ENCODE peak calls at places on chromosomes 16 and 17, in eight cellular contexts. R is Peyer's patch; E is ovary; N is uterus; B is effector memory CD4-positive, alpha-beta T cell; Y is keratinocyte; H is psoas muscle; G is GM23248. O is an unnamed sample.

GRCh38 chr17:12644623-12645022 is 21.1 kb upstream of the MYOCD start:
- DNase-seq in R (no peak), E (no peak), N (no peak), B (no peak), Y (no peak), H (no peak), G (no peak), O (no peak)

GRCh38 chr16:49980166-49980565 is 44.9 kb upstream of the CNEP1R1 start:
- DNase-seq in R (no peak), E (no peak), N (no peak), B (no peak), Y (no peak), H (no peak), G (no peak), O (no peak)

GRCh38 chr16:81610144-81610842 is 165.7 kb downstream of the CMIP start:
- DNase-seq in R (peak), E (peak), N (peak), B (no peak), Y (no peak), H (peak), G (peak), O (peak)

GRCh38 chr16:11665071-11665491 is 3.2 kb upstream of the SNN start:
- DNase-seq in R (no peak), E (no peak), N (no peak), B (peak), Y (no peak), H (no peak), G (no peak), O (no peak)

GRCh38 chr16:50280932-50281331 is 14.6 kb downstream of the ADCY7 start:
- DNase-seq in R (no peak), E (no peak), N (no peak), B (no peak), Y (no peak), H (peak), G (no peak), O (no peak)

GRCh38 chr16:50469744-50470301 is 78.4 kb upstream of the NKD1 start:
- DNase-seq in R (no peak), E (no peak), N (no peak), B (no peak), Y (no peak), H (no peak), G (no peak), O (no peak)

GRCh38 chr16:50099957-50100648 is 34.3 kb downstream of the HEATR3 start:
- DNase-seq in R (no peak), E (no peak), N (no peak), B (no peak), Y (peak), H (no peak), G (no peak), O (no peak)

GRCh38 chr16:22183901-22184614 is 21.8 kb downstream of the SDR42E2 start:
- DNase-seq in R (no peak), E (no peak), N (no peak), B (no peak), Y (no peak), H (no peak), G (no peak), O (no peak)

GRCh38 chr16:3099732-3100499 is 822 bp upstream of the ZSCAN10 start:
- DNase-seq in R (peak), E (peak), N (peak), B (peak), Y (peak), H (peak), G (peak), O (peak)

GRCh38 chr16:50160495-50161164 is 7.5 kb downstream of the TENT4B start:
- DNase-seq in R (no peak), E (no peak), N (no peak), B (no peak), Y (no peak), H (no peak), G (peak), O (no peak)

GRCh38 chr17:75750661-75751423 is 14.2 kb downstream of the GALK1 start:
- DNase-seq in R (no peak), E (no peak), N (no peak), B (no peak), Y (no peak), H (no peak), G (no peak), O (peak)

GRCh38 chr17:73639322-73639721 is 4.9 kb downstream of the SDK2 start:
- DNase-seq in R (no peak), E (no peak), N (no peak), B (no peak), Y (no peak), H (no peak), G (peak), O (no peak)

GRCh38 chr17:55654821-55655220 is 67.8 kb downstream of the TMEM100 start:
- DNase-seq in R (no peak), E (no peak), N (no peak), B (no peak), Y (no peak), H (no peak), G (no peak), O (peak)

GRCh38 chr16:84111481-84111880 is 5.3 kb downstream of the MBTPS1 start:
- DNase-seq in R (no peak), E (no peak), N (no peak), B (no peak), Y (no peak), H (no peak), G (no peak), O (no peak)

GRCh38 chr17:80952291-80952690 is 39.4 kb upstream of the CHMP6 start:
- DNase-seq in R (no peak), E (no peak), N (peak), B (no peak), Y (no peak), H (no peak), G (no peak), O (no peak)

GRCh38 chr17:80382446-80382845 is 32.5 kb upstream of the ENDOV start:
- DNase-seq in R (no peak), E (no peak), N (no peak), B (no peak), Y (no peak), H (no peak), G (no peak), O (no peak)

GRCh38 chr17:57918017-57918895 is 37.0 kb downstream of the CUEDC1 start:
- DNase-seq in R (no peak), E (no peak), N (no peak), B (no peak), Y (no peak), H (no peak), G (peak), O (peak)

GRCh38 chr16:11582157-11582814 is 4.4 kb downstream of the LITAF start:
- DNase-seq in R (no peak), E (no peak), N (no peak), B (no peak), Y (no peak), H (no peak), G (no peak), O (no peak)

GRCh38 chr17:79843917-79844815 is 4.9 kb upstream of the CBX4 start:
- DNase-seq in R (peak), E (peak), N (peak), B (no peak), Y (no peak), H (peak), G (peak), O (peak)

GRCh38 chr17:12180644-12181261 is 160.1 kb downstream of the MAP2K4 start:
- DNase-seq in R (no peak), E (peak), N (peak), B (no peak), Y (peak), H (no peak), G (peak), O (peak)

GRCh38 chr16:68768170-68768569 is 31.1 kb downstream of the CDH1 start:
- DNase-seq in R (no peak), E (no peak), N (no peak), B (no peak), Y (no peak), H (no peak), G (no peak), O (no peak)

GRCh38 chr16:56898847-56899246 is 33.1 kb upstream of the HERPUD1 start:
- DNase-seq in R (no peak), E (no peak), N (no peak), B (no peak), Y (no peak), H (no peak), G (no peak), O (no peak)

GRCh38 chr17:13323990-13324389 is 277.7 kb downstream of the HS3ST3A1 start:
- DNase-seq in R (no peak), E (no peak), N (no peak), B (no peak), Y (no peak), H (no peak), G (no peak), O (peak)

GRCh38 chr16:2819179-2819938 is 2.3 kb downstream of the PRSS21 start:
- DNase-seq in R (no peak), E (no peak), N (no peak), B (no peak), Y (no peak), H (no peak), G (no peak), O (no peak)

GRCh38 chr17:46143827-46144236 is 49.4 kb downstream of the KANSL1 start:
- DNase-seq in R (no peak), E (no peak), N (no peak), B (no peak), Y (no peak), H (no peak), G (no peak), O (no peak)

GRCh38 chr17:65530158-65530984 is 31.1 kb downstream of the AXIN2 start:
- DNase-seq in R (peak), E (no peak), N (no peak), B (no peak), Y (no peak), H (no peak), G (no peak), O (no peak)

GRCh38 chr16:57141822-57142631 is 43.8 kb downstream of the PSME3IP1 start:
- DNase-seq in R (no peak), E (no peak), N (no peak), B (no peak), Y (no peak), H (no peak), G (no peak), O (no peak)

GRCh38 chr17:73278465-73279453 is 17.1 kb upstream of the CPSF4L start:
- DNase-seq in R (no peak), E (peak), N (peak), B (no peak), Y (no peak), H (no peak), G (peak), O (no peak)

GRCh38 chr17:70434536-70435490 is 265.5 kb downstream of the KCNJ2 start:
- DNase-seq in R (peak), E (no peak), N (no peak), B (no peak), Y (no peak), H (no peak), G (no peak), O (no peak)

GRCh38 chr16:8634991-8635736 is 13.7 kb downstream of the METTL22 start:
- DNase-seq in R (no peak), E (no peak), N (no peak), B (no peak), Y (no peak), H (no peak), G (peak), O (peak)

GRCh38 chr16:85715169-85716015 is 26.6 kb upstream of the GINS2 start:
- DNase-seq in R (no peak), E (no peak), N (no peak), B (no peak), Y (peak), H (no peak), G (no peak), O (peak)

GRCh38 chr17:34999456-34999855 is 19.1 kb downstream of the LIG3 start:
- DNase-seq in R (no peak), E (no peak), N (no peak), B (no peak), Y (no peak), H (no peak), G (no peak), O (no peak)
- H3K27ac ChIP-seq in R (no peak), E (no peak), N (no peak), B (no peak), Y (no peak), H (no peak), G (no peak), O (no peak)

DNA sequence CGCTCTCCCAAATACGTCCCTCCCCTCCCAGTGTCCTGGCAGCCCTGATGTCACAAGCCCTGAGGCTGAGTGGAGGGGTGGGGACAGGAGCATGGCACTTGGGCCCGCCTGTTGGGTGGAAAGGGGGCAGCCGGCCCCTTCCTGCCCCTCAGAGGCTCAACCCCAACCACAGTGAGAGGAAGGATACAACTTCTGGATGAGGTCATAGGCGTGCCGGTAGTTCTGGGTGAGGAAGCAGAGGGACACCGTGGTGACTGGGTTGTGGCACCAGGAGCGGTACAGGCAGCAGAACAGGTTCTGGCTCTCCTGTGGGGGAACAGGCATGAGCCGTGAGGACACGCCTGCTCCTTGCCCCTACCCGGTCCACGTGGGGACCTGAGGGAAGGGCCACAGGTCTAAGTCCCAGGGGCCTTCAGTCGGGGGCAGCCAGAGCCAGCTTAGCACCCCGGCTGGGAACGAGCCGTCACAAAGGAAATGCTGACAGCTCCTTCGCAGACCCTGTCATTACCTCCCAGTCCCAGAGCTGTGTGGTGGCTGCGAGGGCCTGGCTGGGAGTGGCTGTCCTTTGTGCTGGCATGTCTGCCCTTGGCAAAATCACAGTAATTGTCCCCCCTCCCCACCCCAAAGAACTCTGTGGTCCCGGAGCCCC is 11.2 kb upstream of the MTSS2 start:
- DNase-seq in R (no peak), E (no peak), N (no peak), B (no peak), Y (no peak), H (no peak), G (no peak), O (no peak)
- H3K27ac ChIP-seq in R (no peak), E (no peak), N (peak), B (no peak), Y (no peak), H (peak), G (no peak), O (no peak)

GRCh38 chr16:14509675-14510132 is 120.4 kb downstream of the PARN start:
- DNase-seq in R (no peak), E (no peak), N (no peak), B (no peak), Y (no peak), H (no peak), G (peak), O (no peak)
- H3K27ac ChIP-seq in R (no peak), E (no peak), N (peak), B (no peak), Y (peak), H (peak), G (peak), O (no peak)

GRCh38 chr17:82235056-82235774 is 6.4 kb downstream of the SLC16A3 start:
- DNase-seq in R (no peak), E (no peak), N (no peak), B (no peak), Y (no peak), H (peak), G (no peak), O (no peak)
- H3K27ac ChIP-seq in R (peak), E (no peak), N (no peak), B (no peak), Y (no peak), H (peak), G (no peak), O (no peak)